ENCODE peak calls at places on chromosome 7, in four cellular contexts. B is H9, L is astrocyte, W is neural progenitor cell. V is an unnamed sample.

GRCh38 chr7:149316606-149317005 is 54.6 kb downstream of the ZNF783 start:
- DNase-seq in B (no peak), L (no peak), W (no peak), V (no peak)

GRCh38 chr7:111900283-111900682 is 305.9 kb downstream of the DOCK4 start:
- DNase-seq in B (no peak), L (no peak), W (no peak), V (no peak)

GRCh38 chr7:32618470-32618869 is 123.2 kb downstream of the AVL9 start:
- DNase-seq in B (no peak), L (no peak), W (no peak), V (no peak)

GRCh38 chr7:115851291-115851690 is 179.3 kb downstream of the TFEC start:
- DNase-seq in B (no peak), L (peak; percentile 25), W (peak; percentile 62), V (no peak)

GRCh38 chr7:51965454-51965853 is 648.8 kb upstream of the COBL start:
- DNase-seq in B (no peak), L (no peak), W (no peak), V (no peak)

GRCh38 chr7:130299909-130300308 is 6.9 kb downstream of the CPA4 start:
- DNase-seq in B (no peak), L (peak; percentile 41), W (no peak), V (no peak)

GRCh38 chr7:73909051-73909941 is 48.3 kb downstream of the TMEM270 start:
- DNase-seq in B (no peak), L (no peak), W (no peak), V (no peak)

GRCh38 chr7:108455524-108455832 is 758 bp downstream of the NRCAM start:
- DNase-seq in B (no peak), L (no peak), W (no peak), V (no peak)

GRCh38 chr7:32890010-32890552 is 1.5 kb downstream of the KBTBD2 start:
- DNase-seq in B (no peak), L (peak; percentile 21), W (peak; percentile 12), V (peak; percentile 11)

GRCh38 chr7:85529831-85530230 is 343.0 kb upstream of the SEMA3D start:
- DNase-seq in B (no peak), L (peak; percentile 94), W (no peak), V (no peak)

GRCh38 chr7:30795161-30795943 is 24.1 kb downstream of the MINDY4 start:
- DNase-seq in B (no peak), L (no peak), W (no peak), V (no peak)

GRCh38 chr7:2729043-2729892 is 41.3 kb downstream of the AMZ1 start:
- DNase-seq in B (no peak), L (peak; percentile 35), W (no peak), V (no peak)

GRCh38 chr7:151607464-151607867 is 87.8 kb upstream of the RHEB start:
- DNase-seq in B (no peak), L (peak; percentile 51), W (no peak), V (no peak)

GRCh38 chr7:134502463-134502862 is 24.9 kb upstream of the AKR1B10 start:
- DNase-seq in B (no peak), L (peak; percentile 12), W (no peak), V (no peak)

GRCh38 chr7:28258240-28258639 is 77.6 kb upstream of the JAZF1 start:
- DNase-seq in B (no peak), L (no peak), W (no peak), V (no peak)

GRCh38 chr7:104207731-104208420 is at the start of gene ORC5:
- DNase-seq in B (peak; percentile 45), L (peak; percentile 62), W (peak; percentile 76), V (peak; percentile 81)

GRCh38 chr7:5610500-5611186 is 170.8 kb downstream of the RNF216 start:
- DNase-seq in B (no peak), L (no peak), W (no peak), V (no peak)

GRCh38 chr7:5607958-5608656 is 173.4 kb downstream of the RNF216 start:
- DNase-seq in B (peak; percentile 77), L (no peak), W (peak; percentile 31), V (no peak)

GRCh38 chr7:5602734-5603133 is 178.7 kb downstream of the RNF216 start:
- DNase-seq in B (no peak), L (no peak), W (no peak), V (no peak)

GRCh38 chr7:5603193-5604140 is 178.0 kb downstream of the RNF216 start:
- DNase-seq in B (peak; percentile 54), L (no peak), W (no peak), V (no peak)

GRCh38 chr7:5606235-5606634 is 175.2 kb downstream of the RNF216 start:
- DNase-seq in B (no peak), L (no peak), W (no peak), V (no peak)
- H4K20me1 ChIP-seq in B (no peaks in the 10 kb centered on the region), L (peaks cover 63% of the 10 kb centered on the region), W (peaks cover 50% of the 10 kb centered on the region), V (no peaks in the 10 kb centered on the region)

GRCh38 chr7:116864084-116864483 is 1.7 kb downstream of the CAPZA2 start:
- DNase-seq in B (no peak), L (no peak), W (no peak), V (no peak)
- H4K20me1 ChIP-seq in B (no peaks in the 10 kb centered on the region), L (peaks cover 58% of the 10 kb centered on the region), W (peaks cover 45% of the 10 kb centered on the region), V (peaks cover 37% of the 10 kb centered on the region)

DNA sequence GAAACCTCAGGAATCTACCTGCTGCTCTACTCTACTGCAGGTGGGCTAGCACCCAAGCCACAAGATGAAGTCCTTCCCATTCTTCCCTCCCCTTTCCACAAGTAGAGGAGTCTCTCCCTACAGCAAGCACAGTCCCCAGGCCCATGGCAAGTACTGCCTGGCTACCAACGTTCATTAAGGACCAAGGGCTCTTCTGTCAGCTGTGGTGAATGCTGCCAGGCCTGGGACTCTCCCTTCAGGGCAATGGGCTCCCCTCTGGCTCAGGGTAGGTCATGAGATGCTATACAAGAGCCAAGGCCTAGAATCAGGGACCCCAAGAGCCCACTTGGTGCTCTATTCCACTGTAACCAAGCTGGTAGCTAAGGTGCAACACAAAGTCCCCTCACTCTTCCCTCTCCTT is 39.8 kb downstream of the SNX13 start:
- DNase-seq in B (no peak), L (no peak), W (no peak), V (no peak)
- H4K20me1 ChIP-seq in B (no peaks in the 10 kb centered on the region), L (peaks cover 28% of the 10 kb centered on the region), W (peaks cover 14% of the 10 kb centered on the region), V (peaks cover 24% of the 10 kb centered on the region)

DNA sequence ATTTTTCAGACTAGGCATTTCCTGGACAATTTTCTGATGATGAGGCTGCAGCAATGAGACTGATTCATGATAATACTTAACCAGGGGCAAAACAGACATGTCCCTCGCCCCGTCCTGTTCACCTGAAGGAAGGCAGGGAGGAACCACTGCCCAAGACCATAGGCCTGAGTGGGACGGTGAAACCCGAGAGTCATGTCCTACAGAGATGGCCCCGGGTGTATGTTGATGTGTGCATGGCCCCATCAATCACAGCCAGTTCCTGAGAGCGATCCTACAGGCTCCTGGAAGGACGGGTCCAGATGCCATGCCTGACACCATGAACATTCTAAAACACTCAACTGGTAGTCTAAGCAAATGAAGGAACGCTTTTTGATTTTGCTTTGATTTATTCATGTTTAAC is 90.3 kb downstream of the TNS3 start:
- DNase-seq in B (no peak), L (no peak), W (no peak), V (no peak)
- H4K20me1 ChIP-seq in B (no peaks in the 10 kb centered on the region), L (peaks cover 40% of the 10 kb centered on the region), W (peaks cover 21% of the 10 kb centered on the region), V (no peaks in the 10 kb centered on the region)

DNA sequence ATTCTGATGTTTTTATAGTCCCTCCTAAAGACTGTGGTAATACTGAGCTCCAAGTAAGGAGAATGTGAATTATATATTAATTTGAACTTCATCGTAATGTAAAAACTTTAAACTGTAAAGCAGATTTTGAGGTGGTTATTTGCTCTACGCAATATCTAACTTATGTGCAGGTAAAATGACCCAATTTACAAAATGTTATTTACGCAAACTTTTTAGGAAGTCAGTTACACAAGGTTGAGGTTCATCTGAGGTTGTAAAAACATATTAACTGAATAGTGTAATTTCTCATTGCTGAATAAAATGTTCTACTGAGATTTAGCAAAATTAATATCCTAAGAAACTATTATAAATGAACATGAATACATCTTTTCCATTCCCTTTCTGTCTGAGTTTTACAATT is 15.8 kb downstream of the GLCCI1 start:
- DNase-seq in B (no peak), L (no peak), W (no peak), V (no peak)
- H4K20me1 ChIP-seq in B (no peaks in the 10 kb centered on the region), L (peaks cover 4% of the 10 kb centered on the region), W (peaks cover 76% of the 10 kb centered on the region), V (peaks cover 11% of the 10 kb centered on the region)

DNA sequence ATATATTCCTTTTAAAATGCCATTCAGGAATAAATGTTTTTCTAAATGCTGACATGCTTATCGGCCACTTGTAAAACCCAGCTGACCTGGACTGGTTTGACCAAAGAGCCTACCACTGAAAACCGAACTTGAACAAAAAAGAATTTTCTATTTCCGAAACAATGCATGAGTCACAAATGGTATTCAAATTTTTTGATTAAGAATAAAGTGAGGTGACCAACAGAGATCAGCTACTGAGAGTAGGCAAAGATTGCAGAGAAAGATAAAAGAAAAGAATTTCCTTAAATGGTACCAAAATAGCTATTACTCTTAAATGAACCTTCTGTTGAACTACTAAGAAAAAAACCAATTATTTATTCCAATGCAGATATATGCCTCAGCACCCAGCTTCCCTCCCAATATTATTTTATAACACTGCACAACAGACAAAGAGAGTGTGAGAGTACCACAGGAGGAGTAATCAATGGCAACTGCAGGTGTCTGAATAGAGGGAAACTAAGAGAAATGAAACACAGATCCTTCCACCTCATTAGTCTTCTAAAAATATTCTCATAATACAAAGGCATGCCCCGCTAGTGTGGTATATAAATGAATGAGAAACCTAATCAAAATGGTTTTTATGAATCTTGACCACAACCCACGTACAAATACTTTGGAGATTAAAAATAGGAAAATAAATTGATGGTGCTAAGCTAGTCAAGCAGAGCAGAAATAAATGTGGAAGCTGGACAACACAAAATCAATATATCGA is 20.1 kb downstream of the OSBPL3 start:
- DNase-seq in B (no peak), L (peak; percentile 78), W (no peak), V (no peak)
- H4K20me1 ChIP-seq in B (no peaks in the 10 kb centered on the region), L (peaks cover 35% of the 10 kb centered on the region), W (no peaks in the 10 kb centered on the region), V (peaks cover 17% of the 10 kb centered on the region)

GRCh38 chr7:1544896-1545416 is 11.0 kb downstream of the TMEM184A start:
- DNase-seq in B (no peak), L (no peak), W (no peak), V (no peak)
- H4K20me1 ChIP-seq in B (no peaks in the 10 kb centered on the region), L (peaks cover under 1% of the 10 kb centered on the region), W (no peaks in the 10 kb centered on the region), V (peaks cover 5% of the 10 kb centered on the region)

V was measured in DND-41.